ENCODE peak calls at places on chromosomes 2 and 18, in six cellular contexts. N, Z, M, C, J and B are unnamed samples.

GRCh38 chr18:75223687-75224347 is 13.2 kb downstream of the TSHZ1 start:
- DNase-seq in N (no peak), Z (no peak), M (no peak), C (no peak), J (peak), B (no peak)

GRCh38 chr2:141105763-141106162 is 1025.1 kb downstream of the LRP1B start:
- DNase-seq in N (no peak), Z (no peak), M (no peak), C (no peak), J (no peak), B (no peak)

GRCh38 chr2:43634604-43635306 is 2.3 kb upstream of the PLEKHH2 start:
- DNase-seq in N (no peak), Z (no peak), M (no peak), C (no peak), J (peak), B (no peak)

GRCh38 chr18:60508108-60508507 is 135.5 kb upstream of the MC4R start:
- DNase-seq in N (no peak), Z (no peak), M (no peak), C (no peak), J (no peak), B (no peak)

GRCh38 chr18:75472391-75472790 is 44.9 kb upstream of the SMIM21 start:
- DNase-seq in N (no peak), Z (no peak), M (no peak), C (no peak), J (no peak), B (no peak)

GRCh38 chr2:236980961-236981360 is 104.7 kb upstream of the COPS8 start:
- DNase-seq in N (no peak), Z (no peak), M (no peak), C (no peak), J (no peak), B (no peak)

GRCh38 chr2:217325251-217325650 is 465.4 kb upstream of the TNP1 start:
- DNase-seq in N (no peak), Z (no peak), M (no peak), C (no peak), J (peak), B (no peak)

GRCh38 chr2:174916270-174916930 is 88.8 kb downstream of the CHN1 start:
- DNase-seq in N (no peak), Z (no peak), M (no peak), C (no peak), J (peak), B (no peak)

GRCh38 chr2:197378494-197378972 is 56.3 kb downstream of the SF3B1 start:
- DNase-seq in N (no peak), Z (peak), M (peak), C (no peak), J (peak), B (peak)

GRCh38 chr2:13597176-13597575 is 880.4 kb downstream of the TRIB2 start:
- DNase-seq in N (no peak), Z (no peak), M (no peak), C (no peak), J (no peak), B (no peak)

GRCh38 chr2:59874971-59875755 is 678.3 kb downstream of the BCL11A start:
- DNase-seq in N (no peak), Z (no peak), M (no peak), C (no peak), J (no peak), B (no peak)

GRCh38 chr2:128311755-128312341 is 6.8 kb downstream of the HS6ST1 start:
- DNase-seq in N (no peak), Z (peak), M (no peak), C (no peak), J (no peak), B (no peak)

GRCh38 chr2:191864623-191865521 is 18.0 kb upstream of the CAVIN2 start:
- DNase-seq in N (no peak), Z (no peak), M (no peak), C (no peak), J (peak), B (no peak)

GRCh38 chr2:141468746-141469145 is 662.1 kb downstream of the LRP1B start:
- DNase-seq in N (no peak), Z (no peak), M (no peak), C (no peak), J (no peak), B (no peak)

GRCh38 chr2:43960921-43961320 is 34.9 kb downstream of the LRPPRC start:
- DNase-seq in N (no peak), Z (no peak), M (no peak), C (no peak), J (no peak), B (no peak)

GRCh38 chr18:48412339-48412929 is 3.3 kb upstream of the ZBTB7C start:
- DNase-seq in N (no peak), Z (no peak), M (peak), C (no peak), J (peak), B (no peak)

GRCh38 chr18:7586379-7586778 is 19.3 kb downstream of the PTPRM start:
- DNase-seq in N (no peak), Z (no peak), M (no peak), C (no peak), J (no peak), B (no peak)

GRCh38 chr18:46419391-46420141 is 237.5 kb downstream of the LOXHD1 start:
- DNase-seq in N (no peak), Z (no peak), M (no peak), C (no peak), J (no peak), B (no peak)

GRCh38 chr2:106147159-106147558 is 46.9 kb downstream of the UXS1 start:
- DNase-seq in N (no peak), Z (no peak), M (no peak), C (no peak), J (peak), B (no peak)

GRCh38 chr2:167181134-167181533 is 292.9 kb downstream of the XIRP2 start:
- DNase-seq in N (no peak), Z (no peak), M (no peak), C (no peak), J (peak), B (no peak)

GRCh38 chr2:136966485-136966884 is 201.1 kb downstream of the THSD7B start:
- DNase-seq in N (no peak), Z (no peak), M (no peak), C (no peak), J (no peak), B (no peak)

GRCh38 chr18:73365018-73365417 is 497.2 kb upstream of the NETO1 start:
- DNase-seq in N (no peak), Z (no peak), M (no peak), C (no peak), J (no peak), B (no peak)

GRCh38 chr18:70464343-70465114 is 175.7 kb downstream of the SOCS6 start:
- DNase-seq in N (peak), Z (no peak), M (peak), C (no peak), J (peak), B (peak)

GRCh38 chr2:211867845-211868361 is 670.7 kb downstream of the ERBB4 start:
- DNase-seq in N (no peak), Z (no peak), M (no peak), C (no peak), J (no peak), B (peak)

GRCh38 chr2:176931588-176932563 is 280.7 kb upstream of the HNRNPA3 start:
- DNase-seq in N (no peak), Z (peak), M (peak), C (peak), J (no peak), B (peak)

GRCh38 chr2:224968051-224968450 is 74.2 kb downstream of the DOCK10 start:
- DNase-seq in N (no peak), Z (no peak), M (no peak), C (no peak), J (no peak), B (no peak)

GRCh38 chr18:69230204-69230603 is 170.5 kb upstream of the DOK6 start:
- DNase-seq in N (no peak), Z (no peak), M (no peak), C (no peak), J (no peak), B (no peak)

GRCh38 chr18:43501099-43501498 is 223.8 kb upstream of the SYT4 start:
- DNase-seq in N (no peak), Z (no peak), M (no peak), C (no peak), J (no peak), B (no peak)

GRCh38 chr2:45796500-45796899 is 145.0 kb downstream of the PRKCE start:
- DNase-seq in N (no peak), Z (no peak), M (no peak), C (no peak), J (no peak), B (no peak)

GRCh38 chr2:171630812-171631626 is 56.2 kb upstream of the DYNC1I2 start:
- DNase-seq in N (no peak), Z (no peak), M (no peak), C (no peak), J (no peak), B (no peak)

GRCh38 chr2:134372611-134373131 is 118.8 kb downstream of the MGAT5 start:
- DNase-seq in N (no peak), Z (no peak), M (no peak), C (no peak), J (no peak), B (no peak)

GRCh38 chr18:58335821-58336220 is 291.8 kb downstream of the NEDD4L start:
- DNase-seq in N (no peak), Z (no peak), M (no peak), C (no peak), J (no peak), B (no peak)

GRCh38 chr2:160281213-160281612 is 81.1 kb upstream of the ITGB6 start:
- DNase-seq in N (no peak), Z (no peak), M (no peak), C (no peak), J (peak), B (no peak)

GRCh38 chr2:53640466-53640865 is 127.1 kb upstream of the CHAC2 start:
- DNase-seq in N (no peak), Z (no peak), M (no peak), C (no peak), J (no peak), B (no peak)

GRCh38 chr18:22485808-22486244 is 68.1 kb upstream of the CTAGE1 start:
- DNase-seq in N (no peak), Z (no peak), M (no peak), C (no peak), J (no peak), B (no peak)

GRCh38 chr18:63202814-63203213 is 116.8 kb downstream of the BCL2 start:
- DNase-seq in N (no peak), Z (no peak), M (no peak), C (no peak), J (no peak), B (no peak)

GRCh38 chr18:40326987-40327386 is 1628.0 kb upstream of the PIK3C3 start:
- DNase-seq in N (peak), Z (no peak), M (no peak), C (no peak), J (no peak), B (no peak)

GRCh38 chr2:70922591-70923234 is 13.0 kb upstream of the ATP6V1B1 start:
- DNase-seq in N (no peak), Z (no peak), M (no peak), C (no peak), J (no peak), B (no peak)

GRCh38 chr2:190469770-190470169 is 61.6 kb downstream of the MFSD6 start:
- DNase-seq in N (no peak), Z (no peak), M (peak), C (no peak), J (no peak), B (no peak)
- TF ChIP-seq TAF1 in N (no peak), Z (no peak), M (no peak), C (no peak), J (no peak), B (no peak)

DNA sequence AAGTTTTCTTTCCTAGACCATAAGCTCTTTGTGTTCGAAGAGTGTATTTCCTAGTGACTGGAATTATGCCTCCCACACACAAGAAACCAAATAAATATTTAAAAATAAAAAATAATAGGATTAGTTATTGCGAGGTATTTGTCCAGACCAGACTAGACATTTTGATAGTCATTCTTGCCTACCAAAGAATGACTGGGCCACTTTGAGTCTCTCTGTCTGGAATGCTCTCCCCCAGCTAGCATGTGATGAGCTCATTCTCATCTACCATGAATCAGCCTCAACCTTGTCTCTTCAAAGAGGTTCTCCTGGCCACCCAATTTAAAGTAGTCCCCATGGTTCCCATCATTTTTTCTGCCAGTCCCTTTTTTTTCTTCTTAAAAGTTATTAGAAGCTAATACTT is 13.9 kb upstream of the DSC1 start:
- DNase-seq in N (no peak), Z (no peak), M (no peak), C (no peak), J (no peak), B (no peak)
- TF ChIP-seq POLR2AphosphoS5 in N (no peak), Z (no peak), M (no peak), C (no peak), J (no peak), B (no peak)

DNA sequence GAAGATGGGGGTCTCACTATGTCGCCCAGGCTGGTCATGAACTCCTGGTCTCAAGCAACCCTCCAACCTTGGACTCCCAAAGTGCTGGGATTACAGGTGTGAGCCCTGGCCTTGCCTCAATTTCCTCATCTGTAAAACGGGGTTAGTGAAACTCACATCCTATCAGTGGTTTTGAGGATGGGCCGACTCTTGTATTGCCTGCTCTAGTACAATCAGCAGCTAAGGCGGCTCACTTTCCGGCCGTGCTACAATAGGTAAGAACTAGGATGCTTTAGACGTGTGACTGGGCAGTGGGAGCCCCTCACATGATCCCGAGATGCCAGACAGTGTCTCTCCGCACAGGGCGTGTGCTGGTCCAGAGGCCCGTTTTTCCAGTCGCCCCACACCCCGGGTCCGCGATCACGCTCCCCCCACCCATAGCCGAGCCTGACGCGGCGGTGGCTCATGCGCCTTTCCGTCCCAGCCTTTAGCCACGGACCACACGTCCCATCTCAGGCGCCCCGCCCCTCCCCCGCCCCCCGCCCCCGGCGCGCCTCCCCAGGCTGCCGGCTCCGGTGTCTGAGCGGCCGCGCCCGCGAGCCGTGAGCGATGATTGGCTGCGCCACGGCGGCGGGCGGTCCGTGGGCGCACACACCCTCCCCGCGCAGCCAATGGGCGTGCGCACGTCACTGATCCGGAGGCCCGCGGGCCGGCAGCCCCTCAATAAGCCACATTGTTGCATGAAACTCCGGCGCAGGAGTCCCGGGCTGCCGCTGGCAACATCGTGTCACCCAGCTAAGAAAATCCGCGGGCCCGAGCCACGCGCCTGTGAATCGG is at the start of gene HK2:
- DNase-seq in N (peak), Z (peak), M (peak), C (peak), J (peak), B (peak)
- TF ChIP-seq POLR2A in N (no peak), Z (peak), M (peak), C (peak), J (peak), B (no peak)

GRCh38 chr2:202171246-202171833 is 67.1 kb downstream of the SUMO1 start:
- DNase-seq in N (no peak), Z (no peak), M (no peak), C (no peak), J (no peak), B (peak)
- TF ChIP-seq TAF1 in N (no peak), Z (no peak), M (no peak), C (no peak), J (no peak), B (no peak)

GRCh38 chr2:23381084-23381483 is 3.9 kb upstream of the KLHL29 start:
- DNase-seq in N (no peak), Z (no peak), M (no peak), C (peak), J (peak), B (no peak)
- TF ChIP-seq POLR2AphosphoS5 in N (no peak), Z (peak), M (no peak), C (no peak), J (no peak), B (no peak)

GRCh38 chr2:240319221-240319854 is 116.1 kb upstream of the GPC1 start:
- DNase-seq in N (no peak), Z (no peak), M (no peak), C (no peak), J (no peak), B (no peak)
- TF ChIP-seq POLR2A in N (no peak), Z (no peak), M (no peak), C (no peak), J (no peak), B (no peak)

DNA sequence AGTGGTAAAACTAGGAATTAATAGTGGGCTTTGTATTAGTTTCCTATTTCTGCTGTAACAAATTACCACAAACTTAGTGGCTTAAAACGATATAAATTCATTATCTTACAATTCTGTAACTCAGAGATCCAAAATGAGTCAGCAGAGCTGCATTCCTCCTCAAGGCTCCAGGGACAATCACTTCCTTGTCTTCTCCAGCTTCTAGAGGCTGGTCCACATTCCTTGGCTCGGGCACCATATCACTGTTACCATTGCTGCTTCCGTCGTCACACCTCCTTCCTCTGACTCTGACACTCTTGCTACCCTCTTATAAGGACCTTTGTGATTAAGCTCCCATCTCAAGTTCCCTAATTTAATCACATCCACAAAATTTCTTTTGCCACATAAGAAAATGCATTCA is 567.8 kb upstream of the KLHL29 start:
- DNase-seq in N (no peak), Z (no peak), M (no peak), C (no peak), J (no peak), B (no peak)
- TF ChIP-seq TAF1 in N (no peak), Z (no peak), M (no peak), C (no peak), J (no peak), B (no peak)

GRCh38 chr18:77025123-77025522 is 107.5 kb downstream of the MBP start:
- DNase-seq in N (no peak), Z (no peak), M (no peak), C (no peak), J (no peak), B (no peak)

GRCh38 chr18:77022556-77022955 is 110.0 kb downstream of the MBP start:
- DNase-seq in N (no peak), Z (no peak), M (no peak), C (no peak), J (no peak), B (no peak)

GRCh38 chr18:77025831-77026363 is 106.7 kb downstream of the MBP start:
- DNase-seq in N (no peak), Z (no peak), M (no peak), C (no peak), J (no peak), B (no peak)

GRCh38 chr18:77023115-77023782 is 109.3 kb downstream of the MBP start:
- DNase-seq in N (no peak), Z (no peak), M (no peak), C (no peak), J (no peak), B (no peak)

DNA sequence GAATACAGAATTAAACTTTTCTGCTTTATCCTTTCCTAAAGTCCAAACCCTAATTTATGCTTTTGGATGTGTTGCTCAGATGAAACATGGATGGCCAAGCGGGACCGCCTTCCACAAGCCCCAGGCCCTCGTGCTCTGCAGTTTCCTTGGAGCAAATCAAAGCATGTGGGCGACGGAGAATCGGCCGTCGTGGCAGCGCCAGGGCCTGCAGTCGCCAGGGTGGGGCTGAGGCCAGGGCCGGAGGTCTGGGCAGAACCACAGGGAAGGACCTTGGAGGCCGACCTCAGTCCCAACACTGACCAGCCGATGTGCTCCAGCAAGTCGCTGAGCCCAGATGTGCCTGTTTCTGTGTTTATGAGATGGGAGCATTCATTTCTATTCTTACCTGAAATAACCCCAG is 108.1 kb downstream of the MBP start:
- DNase-seq in N (no peak), Z (no peak), M (no peak), C (no peak), J (no peak), B (no peak)
- TF ChIP-seq POLR2AphosphoS5 in N (no peak), Z (no peak), M (no peak), C (no peak), J (no peak), B (no peak)

DNA sequence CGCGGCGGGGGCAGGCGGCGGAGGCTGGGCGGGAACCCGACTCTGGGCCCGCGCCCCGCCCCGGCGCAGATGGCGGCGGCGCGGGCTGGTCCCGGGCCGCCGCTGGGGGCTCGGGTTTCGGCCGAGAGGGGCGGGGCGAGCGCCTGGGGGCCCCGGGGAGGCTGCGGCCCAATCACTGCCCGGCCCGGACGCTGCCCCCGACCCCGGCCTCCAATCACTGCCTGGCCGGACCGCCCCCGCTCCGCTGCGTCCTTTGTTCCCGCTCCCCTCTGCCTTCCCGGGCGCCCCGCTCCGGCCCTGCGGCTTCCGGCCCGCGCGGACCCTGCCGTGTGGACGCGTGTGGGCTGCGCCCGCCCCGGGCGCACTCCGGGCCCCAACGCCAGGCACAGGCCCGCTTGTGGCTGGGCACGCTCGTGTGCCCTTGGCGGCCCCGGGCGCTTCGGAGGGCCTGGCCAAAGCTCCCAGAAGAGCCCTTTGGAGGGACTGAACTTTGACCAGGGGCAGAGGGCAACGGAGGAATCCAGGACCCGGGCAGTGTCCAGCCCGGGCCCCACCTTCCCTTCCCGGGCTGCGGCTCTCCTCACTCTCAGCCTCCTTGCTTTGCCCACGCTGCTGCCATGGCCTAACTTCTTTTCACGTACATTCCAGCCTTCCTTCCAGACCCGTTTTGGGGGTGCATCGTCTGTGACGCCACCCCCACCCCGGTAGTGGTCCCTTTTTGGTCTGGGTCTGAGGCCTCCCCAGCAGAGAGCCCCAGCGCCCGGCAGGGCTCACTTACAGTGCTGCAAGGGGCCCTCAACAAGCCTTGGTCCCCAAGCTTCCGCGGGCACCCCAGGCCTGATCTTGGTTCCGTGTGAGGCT is 27.1 kb upstream of the PTMA start:
- DNase-seq in N (no peak), Z (peak), M (peak), C (no peak), J (peak), B (peak)
- TF ChIP-seq POLR2A in N (no peak), Z (peak), M (no peak), C (peak), J (no peak), B (no peak)

GRCh38 chr18:51890762-51891161 is 449.2 kb upstream of the DCC start:
- DNase-seq in N (no peak), Z (no peak), M (no peak), C (no peak), J (no peak), B (no peak)
- TF ChIP-seq TAF1 in N (no peak), Z (no peak), M (no peak), C (no peak), J (no peak), B (no peak)